ENCODE peak calls at places on chromosomes 7 and 10, in five cellular contexts. One of them, this sample, is unnamed.

GRCh38 chr10:111344804-111345203 is 268.0 kb downstream of the ADRA2A start:
- DNase-seq in coronary artery: no peak
- DNase-seq in esophagus muscularis mucosa: no peak
- DNase-seq in prostate gland: no peak
- DNase-seq in gastrocnemius medialis: no peak
- DNase-seq in this sample: no peak

GRCh38 chr10:33066558-33067236 is 108.7 kb upstream of the ITGB1 start:
- DNase-seq in coronary artery: no peak
- DNase-seq in esophagus muscularis mucosa: no peak
- DNase-seq in prostate gland: no peak
- DNase-seq in gastrocnemius medialis: no peak
- DNase-seq in this sample: no peak

GRCh38 chr7:128217030-128217805 is 23.9 kb upstream of the LEP start:
- DNase-seq in coronary artery: no peak
- DNase-seq in esophagus muscularis mucosa: no peak
- DNase-seq in prostate gland: no peak
- DNase-seq in gastrocnemius medialis: no peak
- DNase-seq in this sample: no peak

GRCh38 chr10:23171232-23171876 is 20.8 kb upstream of the PTF1A start:
- DNase-seq in coronary artery: no peak
- DNase-seq in esophagus muscularis mucosa: no peak
- DNase-seq in prostate gland: no peak
- DNase-seq in gastrocnemius medialis: no peak
- DNase-seq in this sample: no peak

GRCh38 chr7:17405786-17406185 is 107.3 kb downstream of the AHR start:
- DNase-seq in coronary artery: no peak
- DNase-seq in esophagus muscularis mucosa: no peak
- DNase-seq in prostate gland: no peak
- DNase-seq in gastrocnemius medialis: no peak
- DNase-seq in this sample: peak; percentile 73

GRCh38 chr7:68789597-68789996 is 808.7 kb upstream of the AUTS2 start:
- DNase-seq in coronary artery: no peak
- DNase-seq in esophagus muscularis mucosa: no peak
- DNase-seq in prostate gland: no peak
- DNase-seq in gastrocnemius medialis: no peak
- DNase-seq in this sample: no peak

GRCh38 chr7:68162712-68163111 is 1166.1 kb downstream of the TYW1 start:
- DNase-seq in coronary artery: peak; percentile 14
- DNase-seq in esophagus muscularis mucosa: no peak
- DNase-seq in prostate gland: no peak
- DNase-seq in gastrocnemius medialis: no peak
- DNase-seq in this sample: no peak

GRCh38 chr10:82378146-82378545 is 503.2 kb downstream of the NRG3 start:
- DNase-seq in coronary artery: no peak
- DNase-seq in esophagus muscularis mucosa: peak; percentile 78
- DNase-seq in prostate gland: no peak
- DNase-seq in gastrocnemius medialis: peak; percentile 15
- DNase-seq in this sample: no peak

GRCh38 chr10:103745264-103746247 is 109.8 kb downstream of the SH3PXD2A start:
- DNase-seq in coronary artery: no peak
- DNase-seq in esophagus muscularis mucosa: no peak
- DNase-seq in prostate gland: peak; percentile 36
- DNase-seq in gastrocnemius medialis: peak; percentile 48
- DNase-seq in this sample: peak; percentile 66

GRCh38 chr7:141884544-141885227 is 31.5 kb upstream of the OR9A4 start:
- DNase-seq in coronary artery: no peak
- DNase-seq in esophagus muscularis mucosa: no peak
- DNase-seq in prostate gland: no peak
- DNase-seq in gastrocnemius medialis: no peak
- DNase-seq in this sample: no peak

GRCh38 chr7:34133983-34134782 is 228.8 kb downstream of the BMPER start:
- DNase-seq in coronary artery: no peak
- DNase-seq in esophagus muscularis mucosa: no peak
- DNase-seq in prostate gland: peak; percentile 85
- DNase-seq in gastrocnemius medialis: peak; percentile 72
- DNase-seq in this sample: peak; percentile 18

GRCh38 chr10:102785818-102786217 is 42.1 kb downstream of the WBP1L start:
- DNase-seq in coronary artery: no peak
- DNase-seq in esophagus muscularis mucosa: no peak
- DNase-seq in prostate gland: no peak
- DNase-seq in gastrocnemius medialis: no peak
- DNase-seq in this sample: no peak

GRCh38 chr7:133504825-133505224 is 251.9 kb downstream of the EXOC4 start:
- DNase-seq in coronary artery: no peak
- DNase-seq in esophagus muscularis mucosa: no peak
- DNase-seq in prostate gland: no peak
- DNase-seq in gastrocnemius medialis: no peak
- DNase-seq in this sample: no peak

GRCh38 chr7:25726180-25726579 is 425.8 kb upstream of the NFE2L3 start:
- DNase-seq in coronary artery: no peak
- DNase-seq in esophagus muscularis mucosa: no peak
- DNase-seq in prostate gland: no peak
- DNase-seq in gastrocnemius medialis: no peak
- DNase-seq in this sample: no peak

GRCh38 chr7:7706556-7706955 is 11.9 kb downstream of the RPA3 start:
- DNase-seq in coronary artery: no peak
- DNase-seq in esophagus muscularis mucosa: no peak
- DNase-seq in prostate gland: no peak
- DNase-seq in gastrocnemius medialis: no peak
- DNase-seq in this sample: no peak

GRCh38 chr10:119342017-119342734 is 134.8 kb downstream of the GRK5 start:
- DNase-seq in coronary artery: no peak
- DNase-seq in esophagus muscularis mucosa: no peak
- DNase-seq in prostate gland: no peak
- DNase-seq in gastrocnemius medialis: peak; percentile 74
- DNase-seq in this sample: no peak

GRCh38 chr7:29946428-29947186 is 43.0 kb downstream of the SCRN1 start:
- DNase-seq in coronary artery: no peak
- DNase-seq in esophagus muscularis mucosa: no peak
- DNase-seq in prostate gland: no peak
- DNase-seq in gastrocnemius medialis: no peak
- DNase-seq in this sample: no peak

GRCh38 chr7:158559356-158559755 is 28.3 kb downstream of the PTPRN2 start:
- DNase-seq in coronary artery: no peak
- DNase-seq in esophagus muscularis mucosa: no peak
- DNase-seq in prostate gland: no peak
- DNase-seq in gastrocnemius medialis: no peak
- DNase-seq in this sample: no peak

GRCh38 chr10:89086801-89087513 is 96.4 kb downstream of the FAS start:
- DNase-seq in coronary artery: peak; percentile 80
- DNase-seq in esophagus muscularis mucosa: no peak
- DNase-seq in prostate gland: no peak
- DNase-seq in gastrocnemius medialis: peak; percentile 78
- DNase-seq in this sample: no peak

GRCh38 chr10:119673271-119673670 is 22.1 kb downstream of the BAG3 start:
- DNase-seq in coronary artery: no peak
- DNase-seq in esophagus muscularis mucosa: no peak
- DNase-seq in prostate gland: no peak
- DNase-seq in gastrocnemius medialis: no peak
- DNase-seq in this sample: no peak

GRCh38 chr10:133525444-133525843 is 1.7 kb upstream of the CYP2E1 start:
- DNase-seq in coronary artery: no peak
- DNase-seq in esophagus muscularis mucosa: no peak
- DNase-seq in prostate gland: no peak
- DNase-seq in gastrocnemius medialis: no peak
- DNase-seq in this sample: no peak

GRCh38 chr10:30368065-30368718 is 19.1 kb upstream of the MTPAP start:
- DNase-seq in coronary artery: no peak
- DNase-seq in esophagus muscularis mucosa: peak; percentile 68
- DNase-seq in prostate gland: peak; percentile 43
- DNase-seq in gastrocnemius medialis: no peak
- DNase-seq in this sample: no peak

GRCh38 chr7:158193446-158193845 is 394.2 kb downstream of the PTPRN2 start:
- DNase-seq in coronary artery: no peak
- DNase-seq in esophagus muscularis mucosa: no peak
- DNase-seq in prostate gland: no peak
- DNase-seq in gastrocnemius medialis: no peak
- DNase-seq in this sample: no peak

GRCh38 chr7:135392701-135393100 is 117.2 kb downstream of the CNOT4 start:
- DNase-seq in coronary artery: no peak
- DNase-seq in esophagus muscularis mucosa: no peak
- DNase-seq in prostate gland: no peak
- DNase-seq in gastrocnemius medialis: no peak
- DNase-seq in this sample: no peak

GRCh38 chr7:107989618-107990373 is 13.2 kb downstream of the LAMB1 start:
- DNase-seq in coronary artery: no peak
- DNase-seq in esophagus muscularis mucosa: no peak
- DNase-seq in prostate gland: no peak
- DNase-seq in gastrocnemius medialis: no peak
- DNase-seq in this sample: no peak

GRCh38 chr7:25496394-25497103 is 268.3 kb upstream of the NPVF start:
- DNase-seq in coronary artery: no peak
- DNase-seq in esophagus muscularis mucosa: peak; percentile 75
- DNase-seq in prostate gland: no peak
- DNase-seq in gastrocnemius medialis: no peak
- DNase-seq in this sample: no peak

GRCh38 chr10:112295853-112296830 is 12.9 kb downstream of the TECTB start:
- DNase-seq in coronary artery: no peak
- DNase-seq in esophagus muscularis mucosa: no peak
- DNase-seq in prostate gland: no peak
- DNase-seq in gastrocnemius medialis: peak; percentile 22
- DNase-seq in this sample: no peak

GRCh38 chr10:113103131-113103830 is 153.2 kb downstream of the TCF7L2 start:
- DNase-seq in coronary artery: no peak
- DNase-seq in esophagus muscularis mucosa: no peak
- DNase-seq in prostate gland: no peak
- DNase-seq in gastrocnemius medialis: no peak
- DNase-seq in this sample: no peak

GRCh38 chr7:47693161-47693740 is 111.3 kb upstream of the TNS3 start:
- DNase-seq in coronary artery: no peak
- DNase-seq in esophagus muscularis mucosa: no peak
- DNase-seq in prostate gland: no peak
- DNase-seq in gastrocnemius medialis: no peak
- DNase-seq in this sample: peak; percentile 14

GRCh38 chr7:98291717-98292116 is 10.2 kb downstream of the BRI3 start:
- DNase-seq in coronary artery: no peak
- DNase-seq in esophagus muscularis mucosa: no peak
- DNase-seq in prostate gland: no peak
- DNase-seq in gastrocnemius medialis: no peak
- DNase-seq in this sample: no peak

GRCh38 chr7:127478040-127478386 is 85.5 kb upstream of the ZNF800 start:
- DNase-seq in coronary artery: no peak
- DNase-seq in esophagus muscularis mucosa: no peak
- DNase-seq in prostate gland: no peak
- DNase-seq in gastrocnemius medialis: no peak
- DNase-seq in this sample: no peak

GRCh38 chr7:102120666-102121065 is 166.0 kb upstream of the SH2B2 start:
- DNase-seq in coronary artery: no peak
- DNase-seq in esophagus muscularis mucosa: no peak
- DNase-seq in prostate gland: no peak
- DNase-seq in gastrocnemius medialis: no peak
- DNase-seq in this sample: no peak

GRCh38 chr7:152341914-152342236 is 93.9 kb downstream of the KMT2C start:
- DNase-seq in coronary artery: no peak
- DNase-seq in esophagus muscularis mucosa: no peak
- DNase-seq in prostate gland: no peak
- DNase-seq in gastrocnemius medialis: no peak
- DNase-seq in this sample: no peak

GRCh38 chr7:133009853-133010252 is 72.0 kb downstream of the CHCHD3 start:
- DNase-seq in coronary artery: no peak
- DNase-seq in esophagus muscularis mucosa: no peak
- DNase-seq in prostate gland: no peak
- DNase-seq in gastrocnemius medialis: no peak
- DNase-seq in this sample: no peak

GRCh38 chr10:63722537-63722936 is 201.3 kb downstream of the REEP3 start:
- DNase-seq in coronary artery: peak; percentile 85
- DNase-seq in esophagus muscularis mucosa: no peak
- DNase-seq in prostate gland: peak; percentile 79
- DNase-seq in gastrocnemius medialis: peak; percentile 49
- DNase-seq in this sample: no peak

GRCh38 chr7:145009866-145010265 is 174.0 kb upstream of the TPK1 start:
- DNase-seq in coronary artery: no peak
- DNase-seq in esophagus muscularis mucosa: no peak
- DNase-seq in prostate gland: no peak
- DNase-seq in gastrocnemius medialis: no peak
- DNase-seq in this sample: peak; percentile 3

GRCh38 chr7:124856299-124856888 is 73.2 kb downstream of the POT1 start:
- DNase-seq in coronary artery: no peak
- DNase-seq in esophagus muscularis mucosa: no peak
- DNase-seq in prostate gland: no peak
- DNase-seq in gastrocnemius medialis: no peak
- DNase-seq in this sample: no peak

GRCh38 chr10:80528185-80528700 is 9.5 kb upstream of the SH2D4B start:
- DNase-seq in coronary artery: no peak
- DNase-seq in esophagus muscularis mucosa: no peak
- DNase-seq in prostate gland: no peak
- DNase-seq in gastrocnemius medialis: no peak
- DNase-seq in this sample: no peak
- H3K27ac ChIP-seq in coronary artery: no peak overlapping the region
- H3K27ac ChIP-seq in esophagus muscularis mucosa: no peak overlapping the region
- H3K27ac ChIP-seq in prostate gland: no peak overlapping the region
- H3K27ac ChIP-seq in gastrocnemius medialis: peak overlapping the region; percentile 14
- H3K27ac ChIP-seq in this sample: no peak overlapping the region

DNA sequence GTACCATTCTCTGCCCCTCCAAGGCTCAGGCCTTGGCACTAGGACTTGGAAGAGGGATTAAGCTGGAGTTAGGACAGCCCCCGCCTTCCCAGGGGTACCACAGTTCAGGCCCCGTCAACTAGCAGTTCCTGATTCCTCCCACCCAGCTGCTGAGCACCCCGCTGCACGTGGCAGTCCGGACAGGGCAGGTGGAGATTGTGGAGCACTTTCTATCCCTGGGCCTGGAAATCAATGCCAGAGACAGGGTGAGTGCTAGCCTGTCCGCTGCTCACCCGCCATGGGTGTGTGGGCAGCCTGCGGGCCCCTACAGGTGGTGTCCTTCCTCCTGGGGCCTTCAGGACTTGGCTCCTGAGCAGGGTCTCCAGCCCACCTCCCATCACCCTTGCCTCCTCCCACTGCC is 2.0 kb upstream of the HOGA1 start:
- DNase-seq in coronary artery: no peak
- DNase-seq in esophagus muscularis mucosa: no peak
- DNase-seq in prostate gland: no peak
- DNase-seq in gastrocnemius medialis: no peak
- DNase-seq in this sample: no peak
- H3K27ac ChIP-seq in coronary artery: no peak overlapping the region
- H3K27ac ChIP-seq in esophagus muscularis mucosa: no peak overlapping the region
- H3K27ac ChIP-seq in prostate gland: no peak overlapping the region
- H3K27ac ChIP-seq in gastrocnemius medialis: peak overlapping the region; percentile 92
- H3K27ac ChIP-seq in this sample: no peak overlapping the region

DNA sequence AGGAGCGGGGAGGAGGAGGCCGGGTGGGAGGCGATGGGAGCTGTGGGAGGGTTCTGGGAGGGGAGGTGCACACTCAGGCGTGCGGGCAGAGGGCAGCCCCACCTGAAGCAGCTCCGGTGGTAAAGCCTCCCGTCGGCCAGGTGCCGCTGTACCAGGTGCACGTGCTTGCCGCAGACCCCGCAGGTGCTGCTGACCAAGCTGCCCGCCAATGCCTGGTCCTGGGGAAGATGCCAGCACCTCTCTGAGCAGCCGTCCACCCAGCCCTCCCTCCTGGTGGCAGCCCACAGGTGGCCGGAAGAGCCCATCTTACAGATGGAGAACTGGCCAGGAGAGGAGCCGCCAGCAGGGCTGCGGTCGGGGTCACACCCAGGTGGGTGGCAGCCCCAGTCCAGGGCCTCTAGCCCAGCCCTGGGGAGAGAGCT is 12.6 kb downstream of the MICALL2 start:
- DNase-seq in coronary artery: no peak
- DNase-seq in esophagus muscularis mucosa: no peak
- DNase-seq in prostate gland: no peak
- DNase-seq in gastrocnemius medialis: no peak
- DNase-seq in this sample: no peak
- H3K27ac ChIP-seq in coronary artery: no peak overlapping the region
- H3K27ac ChIP-seq in esophagus muscularis mucosa: peak overlapping the region; percentile 67
- H3K27ac ChIP-seq in prostate gland: no peak overlapping the region
- H3K27ac ChIP-seq in gastrocnemius medialis: no peak overlapping the region
- H3K27ac ChIP-seq in this sample: no peak overlapping the region

GRCh38 chr7:155788616-155789000 is 23.7 kb downstream of the SHH start:
- DNase-seq in coronary artery: no peak
- DNase-seq in esophagus muscularis mucosa: no peak
- DNase-seq in prostate gland: no peak
- DNase-seq in gastrocnemius medialis: no peak
- DNase-seq in this sample: no peak
- H3K27ac ChIP-seq in coronary artery: no peak overlapping the region
- H3K27ac ChIP-seq in esophagus muscularis mucosa: no peak overlapping the region
- H3K27ac ChIP-seq in prostate gland: no peak overlapping the region
- H3K27ac ChIP-seq in gastrocnemius medialis: no peak overlapping the region
- H3K27ac ChIP-seq in this sample: peak overlapping the region; percentile 34

This sample was measured in epithelial cell of prostate.